ENCODE peak calls at places on chromosome 15, in five cellular contexts. I, N, T, Z and G are unnamed samples.

GRCh38 chr15:48285329-48286214 is 45.7 kb upstream of the DUT start:
- DNase-seq in I (peak; percentile 38), N (no peak), T (peak; percentile 57), Z (peak; percentile 62), G (peak; percentile 64)

GRCh38 chr15:74750759-74751158 is 2.1 kb downstream of the CYP1A2 start:
- DNase-seq in I (no peak), N (no peak), T (no peak), Z (no peak), G (no peak)

GRCh38 chr15:36501063-36501678 is 78.3 kb upstream of the CDIN1 start:
- DNase-seq in I (peak; percentile 13), N (no peak), T (no peak), Z (no peak), G (no peak)

GRCh38 chr15:37076543-37076942 is 23.8 kb downstream of the MEIS2 start:
- DNase-seq in I (no peak), N (no peak), T (no peak), Z (no peak), G (no peak)

GRCh38 chr15:89051875-89052274 is 36.4 kb upstream of the ABHD2 start:
- DNase-seq in I (no peak), N (no peak), T (no peak), Z (no peak), G (no peak)

GRCh38 chr15:61480863-61481262 is 251.8 kb upstream of the RORA start:
- DNase-seq in I (no peak), N (no peak), T (no peak), Z (no peak), G (no peak)

GRCh38 chr15:86553116-86553515 is 473.4 kb downstream of the AGBL1 start:
- DNase-seq in I (no peak), N (no peak), T (no peak), Z (no peak), G (no peak)

GRCh38 chr15:61335998-61336648 is 107.0 kb upstream of the RORA start:
- DNase-seq in I (no peak), N (no peak), T (no peak), Z (no peak), G (no peak)

GRCh38 chr15:41018534-41018933 is 65.3 kb downstream of the CHAC1 start:
- DNase-seq in I (no peak), N (no peak), T (peak; percentile 40), Z (peak; percentile 53), G (no peak)

DNA sequence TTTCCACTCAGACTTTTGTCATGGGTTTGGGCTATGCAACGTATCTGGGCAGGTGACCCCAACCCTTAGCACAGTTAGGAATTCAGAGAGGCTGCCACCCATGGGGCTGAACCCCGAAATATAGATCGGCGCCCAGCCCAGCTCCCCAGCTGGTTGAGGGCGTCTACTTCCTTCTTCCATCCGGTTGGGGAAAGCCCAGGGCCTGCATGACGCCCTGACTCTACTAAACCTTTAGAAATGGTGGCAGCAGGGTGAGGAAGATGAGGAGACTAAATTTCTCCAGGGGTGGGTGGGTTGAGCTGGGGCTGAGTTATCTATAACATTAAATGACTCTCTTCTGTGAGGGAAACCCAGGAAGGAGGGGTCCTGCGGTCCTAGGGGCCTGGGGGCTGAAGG is 28.3 kb downstream of the NR2F2 start:
- DNase-seq in I (no peak), N (no peak), T (peak; percentile 53), Z (no peak), G (no peak)
- H3K4me1 ChIP-seq in I (peaks cover 10% of the 10 kb centered on the region), N (peaks cover 71% of the 10 kb centered on the region), T (peaks cover 32% of the 10 kb centered on the region), Z (peaks cover 14% of the 10 kb centered on the region), G (peaks cover 44% of the 10 kb centered on the region)

DNA sequence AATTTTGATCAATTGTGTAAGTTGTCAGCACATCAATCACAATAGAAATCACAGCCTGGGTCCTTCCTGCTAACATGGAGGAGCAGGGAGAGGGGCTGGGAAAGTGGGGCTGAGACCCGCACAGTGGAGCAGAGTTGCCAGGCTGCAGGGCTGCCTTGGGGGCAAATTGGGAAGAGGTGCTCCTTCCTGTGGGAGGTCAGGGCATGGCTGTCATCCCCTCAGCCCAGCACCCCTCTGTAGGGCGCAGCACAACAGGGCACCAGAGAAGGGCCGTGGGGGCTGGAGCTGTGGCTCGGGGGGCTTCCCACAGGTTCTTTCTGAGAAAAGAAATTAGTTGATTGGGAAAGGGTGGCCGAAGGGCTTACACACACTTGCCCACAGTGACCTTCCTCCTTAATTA is 126.3 kb downstream of the NSMCE3 start:
- DNase-seq in I (no peak), N (no peak), T (no peak), Z (no peak), G (no peak)
- TF ChIP-seq EP300 in I (no peak), N (no peak), T (no peak), Z (no peak), G (no peak)

DNA sequence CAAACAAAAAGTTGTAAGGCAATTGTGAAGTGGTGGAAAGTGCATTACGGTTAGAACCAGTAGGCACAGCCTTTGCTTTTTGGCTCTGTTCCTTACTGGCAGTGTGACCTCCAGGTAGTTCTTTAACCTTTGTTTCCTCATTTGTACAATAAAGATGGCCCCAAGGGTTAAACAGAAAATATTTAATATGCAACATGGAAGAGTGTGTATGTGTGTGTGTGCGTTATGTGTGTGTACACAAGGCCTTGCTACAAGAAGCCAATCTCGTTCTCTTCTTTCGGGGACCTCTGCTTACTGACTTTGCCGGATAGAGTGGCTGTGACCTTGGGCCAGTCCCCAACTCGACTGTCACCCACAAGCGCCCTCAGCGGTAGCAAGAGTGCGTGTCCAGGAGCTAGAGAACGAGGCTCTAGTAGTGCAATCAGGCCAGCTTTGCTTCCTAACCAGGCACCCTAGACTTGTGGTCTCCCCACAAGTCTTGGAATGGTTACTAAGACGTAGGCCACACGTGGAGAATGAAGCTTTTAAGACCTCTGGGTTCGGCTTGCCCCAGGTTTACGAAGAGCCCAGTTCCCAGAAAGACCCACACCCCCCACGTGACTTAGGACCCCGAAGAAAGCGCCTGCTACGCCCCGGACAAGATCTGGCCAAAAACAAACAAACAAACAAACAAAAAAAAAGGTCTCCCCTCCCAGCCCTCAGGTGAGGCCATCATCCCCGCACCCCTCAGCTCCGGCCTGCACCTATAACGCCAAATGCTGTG is 593 bp downstream of the CIAO2A start:
- DNase-seq in I (peak; percentile 56), N (no peak), T (peak; percentile 50), Z (peak; percentile 64), G (no peak)
- TF ChIP-seq CTCF in I (no peak), N (no peak), T (no peak), Z (no peak), G (no peak)

DNA sequence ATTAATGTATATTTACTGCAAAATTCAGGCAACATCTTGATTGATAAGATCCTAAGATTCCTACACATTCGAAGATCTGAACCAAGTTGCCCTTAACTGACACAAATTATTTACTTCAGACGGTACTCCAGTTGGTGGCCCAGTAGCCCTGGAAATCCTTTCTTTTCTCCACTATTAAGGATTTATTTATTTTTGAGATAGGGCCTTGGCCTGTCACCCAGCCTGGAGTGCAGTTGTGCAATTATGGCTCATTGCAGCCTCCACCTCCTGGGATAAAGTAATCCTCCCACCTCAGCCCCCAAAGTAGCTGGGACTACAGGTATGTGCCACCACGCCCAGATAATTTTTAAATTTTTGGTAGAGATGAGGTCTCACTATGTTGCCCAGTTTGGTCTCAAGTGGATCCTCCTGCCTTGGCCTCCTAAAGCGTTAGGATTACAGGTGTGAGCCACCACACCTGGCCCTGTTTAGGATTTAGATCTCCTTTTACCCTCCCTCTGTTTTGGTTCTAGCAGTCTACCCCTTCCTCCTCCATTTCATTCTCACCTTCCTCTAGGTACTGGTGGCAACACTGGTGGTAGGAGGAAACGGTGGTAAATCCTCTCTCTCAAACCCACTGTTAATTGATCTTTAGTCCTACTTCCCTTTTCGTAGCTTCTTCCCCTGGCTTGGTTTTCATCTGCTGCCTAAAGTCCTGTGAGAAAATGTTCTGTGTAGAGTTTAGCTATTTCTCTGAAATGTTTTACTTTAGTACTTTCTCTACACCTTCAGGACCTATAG is 12.7 kb upstream of the ZNF609 start:
- DNase-seq in I (no peak), N (no peak), T (no peak), Z (no peak), G (no peak)
- H3K4me1 ChIP-seq in I (peaks cover 23% of the 10 kb centered on the region), N (peaks cover 25% of the 10 kb centered on the region), T (peaks cover 17% of the 10 kb centered on the region), Z (peaks cover under 1% of the 10 kb centered on the region), G (no peaks in the 10 kb centered on the region)

GRCh38 chr15:42313463-42313862 is 40.2 kb upstream of the TMEM87A start:
- DNase-seq in I (no peak), N (no peak), T (no peak), Z (no peak), G (no peak)
- TF ChIP-seq EP300 in I (no peak), N (no peak), T (no peak), Z (no peak), G (no peak)

DNA sequence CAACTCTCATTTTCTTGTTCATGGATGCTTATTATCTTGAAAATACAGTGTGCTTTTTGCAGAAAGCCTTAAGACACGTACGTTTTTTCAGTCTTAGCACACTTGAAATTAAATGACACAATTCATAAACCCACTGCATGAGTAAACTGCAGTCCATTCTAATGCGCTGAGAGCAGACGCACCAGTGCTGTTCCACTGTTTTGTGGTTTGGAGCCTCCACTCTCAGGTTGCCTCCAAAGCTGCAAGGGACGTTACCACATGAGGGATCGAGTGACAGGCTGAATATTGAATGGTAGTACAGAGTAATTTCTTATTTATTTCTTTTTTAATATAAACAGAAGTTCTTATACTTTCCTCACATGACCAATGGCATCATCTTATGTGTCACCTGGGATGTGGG is 12.3 kb downstream of the IQCH start:
- DNase-seq in I (no peak), N (no peak), T (no peak), Z (no peak), G (no peak)
- TF ChIP-seq CTCF in I (no peak), N (no peak), T (no peak), Z (no peak), G (no peak)

GRCh38 chr15:64095431-64095794 is 369 bp upstream of the SNX1 start:
- DNase-seq in I (no peak), N (no peak), T (no peak), Z (no peak), G (no peak)
- H3K4me1 ChIP-seq in I (peaks cover 32% of the 10 kb centered on the region), N (peaks cover 82% of the 10 kb centered on the region), T (peaks cover 34% of the 10 kb centered on the region), Z (peaks cover 36% of the 10 kb centered on the region), G (peaks cover 58% of the 10 kb centered on the region)

DNA sequence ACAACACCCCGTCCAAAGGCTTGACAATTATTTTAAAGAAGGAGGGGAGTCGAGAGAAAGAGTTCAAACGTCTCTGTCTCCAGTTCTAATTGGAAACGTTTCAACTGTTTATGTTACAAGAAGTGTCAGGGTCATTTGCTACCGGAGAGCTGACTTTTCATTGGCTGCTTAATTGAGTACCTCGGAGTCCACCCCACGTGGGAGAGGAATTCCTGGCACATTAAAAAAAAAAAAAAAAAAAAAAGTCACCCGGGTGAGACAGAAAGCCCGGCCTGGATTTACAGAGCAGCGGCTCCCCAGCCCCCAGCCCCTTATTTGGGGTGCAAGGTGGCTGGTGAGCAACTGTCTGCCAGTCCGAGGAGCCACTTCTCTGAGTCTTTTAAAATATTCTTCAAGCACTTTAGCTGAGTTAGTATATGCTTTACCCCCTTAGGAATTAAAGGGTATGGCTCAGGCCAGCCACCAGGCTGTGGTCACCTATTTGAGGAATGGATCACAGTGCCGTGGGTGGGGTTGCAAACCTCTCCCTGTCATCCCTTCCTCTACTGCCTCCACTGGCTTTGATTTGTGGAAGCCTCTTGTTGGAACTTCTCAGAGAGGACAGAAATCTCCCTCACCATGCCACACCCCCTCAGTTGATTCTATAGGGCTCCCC is 3.9 kb upstream of the TLE3 start:
- DNase-seq in I (peak; percentile 87), N (no peak), T (peak; percentile 63), Z (peak; percentile 63), G (peak; percentile 90)
- TF ChIP-seq EP300 in I (no peak), N (no peak), T (no peak), Z (no peak), G (no peak)

DNA sequence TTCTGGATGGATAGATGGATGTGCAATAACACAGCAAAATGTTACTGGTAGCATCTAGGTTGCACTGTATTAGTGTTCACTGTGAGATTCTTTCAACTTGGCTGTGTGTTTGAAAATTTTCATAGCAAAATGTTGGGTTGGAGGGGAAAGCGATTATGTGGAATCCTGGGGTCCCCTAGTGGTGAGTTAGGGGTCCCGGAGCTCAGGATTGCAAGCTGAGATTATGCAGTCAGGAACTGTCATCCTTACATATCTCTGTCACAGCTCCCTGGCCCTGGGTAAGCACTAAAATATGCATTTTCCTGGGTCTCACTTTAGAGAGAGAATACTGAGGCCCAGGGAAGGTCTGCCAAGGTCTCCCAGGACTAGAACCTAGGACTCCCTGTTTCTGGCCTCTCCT is 77.2 kb downstream of the CEMIP start:
- DNase-seq in I (peak; percentile 41), N (no peak), T (no peak), Z (no peak), G (no peak)
- TF ChIP-seq CTCF in I (peak; percentile 37), N (no peak), T (no peak), Z (no peak), G (no peak)